ENCODE peak calls at places on chromosomes 2 and 18, in six cellular contexts. One of them, this sample, is unnamed.

GRCh38 chr2:208820289-208820688 is 413.7 kb downstream of the PTH2R start:
- DNase-seq in WTC11: no peak
- DNase-seq in AG10803: no peak
- DNase-seq in hepatocyte: peak; percentile 34
- DNase-seq in NCI-H460: peak; percentile 13
- DNase-seq in naive B cell: no peak
- DNase-seq in this sample: peak; percentile 4

GRCh38 chr2:9800975-9801723 is 42.1 kb upstream of the TAF1B start:
- DNase-seq in naive B cell: no peak
- DNase-seq in NCI-H460: no peak
- DNase-seq in hepatocyte: no peak
- DNase-seq in WTC11: no peak
- DNase-seq in AG10803: peak; percentile 35
- DNase-seq in this sample: no peak

GRCh38 chr2:240930631-240931318 is 24.6 kb downstream of the CROCC2 start:
- DNase-seq in WTC11: no peak
- DNase-seq in naive B cell: no peak
- DNase-seq in AG10803: no peak
- DNase-seq in NCI-H460: no peak
- DNase-seq in hepatocyte: no peak
- DNase-seq in this sample: no peak

GRCh38 chr2:238433300-238433915 is 6.7 kb downstream of the ASB1 start:
- DNase-seq in AG10803: no peak
- DNase-seq in WTC11: no peak
- DNase-seq in naive B cell: no peak
- DNase-seq in hepatocyte: no peak
- DNase-seq in NCI-H460: no peak
- DNase-seq in this sample: no peak

GRCh38 chr18:59233017-59233410 is 13.1 kb downstream of the GRP start:
- DNase-seq in WTC11: no peak
- DNase-seq in naive B cell: no peak
- DNase-seq in hepatocyte: no peak
- DNase-seq in AG10803: peak; percentile 82
- DNase-seq in NCI-H460: no peak
- DNase-seq in this sample: no peak

GRCh38 chr2:158120664-158121063 is 19.0 kb downstream of the UPP2 start:
- DNase-seq in WTC11: no peak
- DNase-seq in AG10803: no peak
- DNase-seq in naive B cell: no peak
- DNase-seq in NCI-H460: no peak
- DNase-seq in hepatocyte: no peak
- DNase-seq in this sample: no peak

GRCh38 chr2:190550137-190550536 is 15.6 kb upstream of the NEMP2 start:
- DNase-seq in AG10803: no peak
- DNase-seq in hepatocyte: no peak
- DNase-seq in NCI-H460: no peak
- DNase-seq in naive B cell: no peak
- DNase-seq in WTC11: no peak
- DNase-seq in this sample: no peak

GRCh38 chr2:223918671-223919134 is 26.4 kb downstream of the WDFY1 start:
- DNase-seq in naive B cell: no peak
- DNase-seq in WTC11: no peak
- DNase-seq in AG10803: no peak
- DNase-seq in hepatocyte: no peak
- DNase-seq in NCI-H460: no peak
- DNase-seq in this sample: no peak

GRCh38 chr2:233350708-233351107 is 3.6 kb upstream of the DGKD start:
- DNase-seq in NCI-H460: peak; percentile 89
- DNase-seq in hepatocyte: peak; percentile 82
- DNase-seq in WTC11: no peak
- DNase-seq in naive B cell: no peak
- DNase-seq in AG10803: peak; percentile 73
- DNase-seq in this sample: peak; percentile 92

GRCh38 chr2:28754321-28754720 is 2.7 kb downstream of the PPP1CB start:
- DNase-seq in NCI-H460: no peak
- DNase-seq in naive B cell: no peak
- DNase-seq in AG10803: no peak
- DNase-seq in hepatocyte: peak; percentile 34
- DNase-seq in WTC11: no peak
- DNase-seq in this sample: no peak

GRCh38 chr2:238866656-238867277 is 18.9 kb downstream of the TWIST2 start:
- DNase-seq in AG10803: no peak
- DNase-seq in WTC11: no peak
- DNase-seq in hepatocyte: no peak
- DNase-seq in naive B cell: no peak
- DNase-seq in NCI-H460: no peak
- DNase-seq in this sample: no peak

GRCh38 chr2:15733867-15734765 is 142.4 kb downstream of the DDX1 start:
- DNase-seq in NCI-H460: no peak
- DNase-seq in WTC11: no peak
- DNase-seq in AG10803: peak; percentile 34
- DNase-seq in naive B cell: no peak
- DNase-seq in hepatocyte: peak; percentile 51
- DNase-seq in this sample: no peak

This sample was measured in HCT116.